ENCODE peak calls at places on chromosomes 13 and 19, in nine cellular contexts. One of them, this sample, is unnamed.

GRCh38 chr13:24627090-24627714 is 53.0 kb upstream of the ATP12A start:
- DNase-seq in osteoblast: no peak
- DNase-seq in Caco-2: no peak
- DNase-seq in fibroblast of mammary gland: peak
- DNase-seq in fibroblast of pulmonary artery: no peak
- DNase-seq in left lung: no peak
- DNase-seq in suprapubic skin: no peak
- DNase-seq in esophagus squamous epithelium: no peak
- DNase-seq in dorsolateral prefrontal cortex: no peak
- DNase-seq in this sample: no peak

GRCh38 chr19:15456871-15457700 is 7.3 kb downstream of the RASAL3 start:
- DNase-seq in osteoblast: peak
- DNase-seq in Caco-2: no peak
- DNase-seq in fibroblast of mammary gland: no peak
- DNase-seq in fibroblast of pulmonary artery: no peak
- DNase-seq in left lung: no peak
- DNase-seq in suprapubic skin: peak
- DNase-seq in esophagus squamous epithelium: no peak
- DNase-seq in dorsolateral prefrontal cortex: no peak
- DNase-seq in this sample: no peak

GRCh38 chr13:55244991-55245644 is 1895.6 kb upstream of the PRR20A start:
- DNase-seq in osteoblast: no peak
- DNase-seq in Caco-2: no peak
- DNase-seq in fibroblast of mammary gland: peak
- DNase-seq in fibroblast of pulmonary artery: no peak
- DNase-seq in left lung: no peak
- DNase-seq in suprapubic skin: no peak
- DNase-seq in esophagus squamous epithelium: no peak
- DNase-seq in dorsolateral prefrontal cortex: no peak
- DNase-seq in this sample: no peak

GRCh38 chr13:92510416-92510815 is 716.2 kb upstream of the GPC6 start:
- DNase-seq in osteoblast: no peak
- DNase-seq in Caco-2: no peak
- DNase-seq in fibroblast of mammary gland: no peak
- DNase-seq in fibroblast of pulmonary artery: peak
- DNase-seq in left lung: no peak
- DNase-seq in suprapubic skin: no peak
- DNase-seq in esophagus squamous epithelium: no peak
- DNase-seq in dorsolateral prefrontal cortex: no peak
- DNase-seq in this sample: peak

GRCh38 chr19:3673506-3674439 is 26.5 kb downstream of the PIP5K1C start:
- DNase-seq in osteoblast: no peak
- DNase-seq in Caco-2: no peak
- DNase-seq in fibroblast of mammary gland: no peak
- DNase-seq in fibroblast of pulmonary artery: no peak
- DNase-seq in left lung: no peak
- DNase-seq in suprapubic skin: no peak
- DNase-seq in esophagus squamous epithelium: no peak
- DNase-seq in dorsolateral prefrontal cortex: no peak
- DNase-seq in this sample: no peak

GRCh38 chr19:4870025-4870700 is 2.7 kb upstream of the PLIN3 start:
- DNase-seq in osteoblast: peak
- DNase-seq in Caco-2: peak
- DNase-seq in fibroblast of mammary gland: peak
- DNase-seq in fibroblast of pulmonary artery: peak
- DNase-seq in left lung: peak
- DNase-seq in suprapubic skin: no peak
- DNase-seq in esophagus squamous epithelium: no peak
- DNase-seq in dorsolateral prefrontal cortex: no peak
- DNase-seq in this sample: peak

GRCh38 chr19:51887522-51888498 is at the start of gene ZNF577:
- DNase-seq in osteoblast: peak
- DNase-seq in Caco-2: peak
- DNase-seq in fibroblast of mammary gland: peak
- DNase-seq in fibroblast of pulmonary artery: peak
- DNase-seq in left lung: peak
- DNase-seq in suprapubic skin: peak
- DNase-seq in esophagus squamous epithelium: peak
- DNase-seq in dorsolateral prefrontal cortex: peak
- DNase-seq in this sample: peak

GRCh38 chr13:30976041-30976440 is 43.6 kb downstream of the TEX26 start:
- DNase-seq in osteoblast: no peak
- DNase-seq in Caco-2: no peak
- DNase-seq in fibroblast of mammary gland: no peak
- DNase-seq in fibroblast of pulmonary artery: no peak
- DNase-seq in left lung: no peak
- DNase-seq in suprapubic skin: no peak
- DNase-seq in esophagus squamous epithelium: no peak
- DNase-seq in dorsolateral prefrontal cortex: no peak
- DNase-seq in this sample: peak

GRCh38 chr19:48631254-48631653 is 5.9 kb downstream of the DBP start:
- DNase-seq in osteoblast: peak
- DNase-seq in Caco-2: peak
- DNase-seq in fibroblast of mammary gland: no peak
- DNase-seq in fibroblast of pulmonary artery: no peak
- DNase-seq in left lung: no peak
- DNase-seq in suprapubic skin: peak
- DNase-seq in esophagus squamous epithelium: no peak
- DNase-seq in dorsolateral prefrontal cortex: no peak
- DNase-seq in this sample: no peak

GRCh38 chr19:48629599-48630288 is 7.4 kb downstream of the DBP start:
- DNase-seq in osteoblast: peak
- DNase-seq in Caco-2: peak
- DNase-seq in fibroblast of mammary gland: no peak
- DNase-seq in fibroblast of pulmonary artery: peak
- DNase-seq in left lung: no peak
- DNase-seq in suprapubic skin: peak
- DNase-seq in esophagus squamous epithelium: no peak
- DNase-seq in dorsolateral prefrontal cortex: no peak
- DNase-seq in this sample: peak

GRCh38 chr19:48629297-48629598 is 7.9 kb downstream of the DBP start:
- DNase-seq in osteoblast: no peak
- DNase-seq in Caco-2: no peak
- DNase-seq in fibroblast of mammary gland: no peak
- DNase-seq in fibroblast of pulmonary artery: no peak
- DNase-seq in left lung: no peak
- DNase-seq in suprapubic skin: no peak
- DNase-seq in esophagus squamous epithelium: no peak
- DNase-seq in dorsolateral prefrontal cortex: no peak
- DNase-seq in this sample: no peak

GRCh38 chr19:48628486-48629296 is 8.5 kb downstream of the DBP start:
- DNase-seq in osteoblast: peak
- DNase-seq in Caco-2: peak
- DNase-seq in fibroblast of mammary gland: no peak
- DNase-seq in fibroblast of pulmonary artery: no peak
- DNase-seq in left lung: no peak
- DNase-seq in suprapubic skin: peak
- DNase-seq in esophagus squamous epithelium: no peak
- DNase-seq in dorsolateral prefrontal cortex: no peak
- DNase-seq in this sample: peak

DNA sequence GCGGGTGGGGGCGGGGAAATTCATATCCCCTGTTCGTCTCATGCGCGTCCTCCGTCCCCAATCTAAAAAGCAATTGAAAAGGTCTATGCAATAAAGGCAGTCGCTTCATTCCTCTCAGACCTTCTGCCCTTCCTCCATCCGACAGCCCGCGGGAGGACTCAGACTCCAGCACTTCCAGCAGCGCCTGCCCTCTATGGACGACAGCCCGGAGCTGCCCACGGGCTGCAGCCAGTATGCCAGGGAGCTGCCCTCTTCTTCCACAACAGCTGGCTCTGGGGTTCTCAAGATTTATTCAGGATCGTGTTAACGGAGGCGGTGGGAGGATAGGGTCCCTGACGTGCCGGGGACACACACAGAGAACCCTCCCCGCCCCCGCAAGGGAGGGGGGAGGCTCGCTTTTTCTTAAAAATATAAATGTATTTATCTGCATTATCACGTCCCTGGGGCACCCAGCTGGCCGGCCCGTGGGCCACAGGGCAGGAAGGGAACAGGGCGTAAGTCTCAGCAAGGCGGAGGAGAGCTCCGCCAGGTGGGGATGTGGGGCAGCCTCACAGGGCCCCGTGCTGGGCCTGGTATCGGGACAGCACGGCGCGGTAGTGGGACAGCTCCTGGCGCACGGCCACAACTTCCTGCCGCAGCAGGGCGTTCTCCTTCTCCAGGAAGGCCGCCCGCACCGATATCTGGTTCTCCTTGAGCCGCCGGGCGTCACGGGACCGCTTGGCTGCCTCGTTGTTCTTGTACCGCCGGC is 6.7 kb downstream of the DBP start:
- DNase-seq in osteoblast: peak
- DNase-seq in Caco-2: peak
- DNase-seq in fibroblast of mammary gland: no peak
- DNase-seq in fibroblast of pulmonary artery: peak
- DNase-seq in left lung: peak
- DNase-seq in suprapubic skin: peak
- DNase-seq in esophagus squamous epithelium: no peak
- DNase-seq in dorsolateral prefrontal cortex: no peak
- DNase-seq in this sample: peak
- TF ChIP-seq CTCF in osteoblast: no peak
- TF ChIP-seq CTCF in Caco-2: no peak
- TF ChIP-seq CTCF in fibroblast of mammary gland: no peak
- TF ChIP-seq CTCF in fibroblast of pulmonary artery: peak
- TF ChIP-seq CTCF in left lung: no peak
- TF ChIP-seq CTCF in suprapubic skin: no peak
- TF ChIP-seq CTCF in esophagus squamous epithelium: no peak
- TF ChIP-seq CTCF in dorsolateral prefrontal cortex: no peak
- TF ChIP-seq CTCF in this sample: peak

DNA sequence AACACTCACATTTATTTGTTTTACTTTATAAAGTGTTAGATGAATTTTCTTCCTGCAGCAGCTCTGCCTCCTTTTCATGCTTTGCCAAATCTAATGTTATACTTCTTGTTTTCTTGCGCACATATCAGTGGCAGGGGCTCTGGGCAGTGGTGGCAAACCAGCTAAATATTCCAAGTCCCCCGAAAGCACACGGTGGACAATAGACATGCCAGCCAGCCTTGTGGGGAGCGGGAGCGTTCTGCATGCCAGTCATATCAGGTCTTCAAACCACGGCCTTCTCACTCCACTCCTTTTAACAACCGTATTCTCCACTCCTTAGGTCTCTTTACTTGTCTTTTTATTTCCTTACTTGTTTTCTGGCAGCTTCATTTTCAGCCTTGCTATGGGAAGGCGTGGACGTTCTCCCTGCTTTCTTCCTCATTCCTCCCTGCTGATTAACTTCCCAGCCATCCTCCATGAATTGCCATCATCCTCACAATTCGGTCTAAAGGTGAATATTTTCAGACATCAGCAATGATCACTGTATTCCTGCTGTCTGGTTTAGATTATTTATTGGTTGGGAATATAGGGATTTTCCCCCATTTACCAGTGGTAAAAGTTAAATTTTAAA is 77.1 kb upstream of the WASF3 start:
- DNase-seq in osteoblast: no peak
- DNase-seq in Caco-2: no peak
- DNase-seq in fibroblast of mammary gland: no peak
- DNase-seq in fibroblast of pulmonary artery: peak
- DNase-seq in left lung: no peak
- DNase-seq in suprapubic skin: no peak
- DNase-seq in esophagus squamous epithelium: no peak
- DNase-seq in dorsolateral prefrontal cortex: no peak
- DNase-seq in this sample: peak
- H3K4me3 ChIP-seq in osteoblast: no peak
- H3K4me3 ChIP-seq in Caco-2: no peak
- H3K4me3 ChIP-seq in fibroblast of mammary gland: no peak
- H3K4me3 ChIP-seq in fibroblast of pulmonary artery: no peak
- H3K4me3 ChIP-seq in left lung: no peak
- H3K4me3 ChIP-seq in suprapubic skin: no peak
- H3K4me3 ChIP-seq in esophagus squamous epithelium: no peak
- H3K4me3 ChIP-seq in dorsolateral prefrontal cortex: no peak
- H3K4me3 ChIP-seq in this sample: no peak

GRCh38 chr19:8595651-8596050 is 14.9 kb downstream of the ADAMTS10 start:
- DNase-seq in osteoblast: no peak
- DNase-seq in Caco-2: no peak
- DNase-seq in fibroblast of mammary gland: no peak
- DNase-seq in fibroblast of pulmonary artery: no peak
- DNase-seq in left lung: no peak
- DNase-seq in suprapubic skin: no peak
- DNase-seq in esophagus squamous epithelium: no peak
- DNase-seq in dorsolateral prefrontal cortex: no peak
- DNase-seq in this sample: no peak

GRCh38 chr19:8589177-8589714 is 12.0 kb upstream of the MYO1F start:
- DNase-seq in osteoblast: peak
- DNase-seq in Caco-2: no peak
- DNase-seq in fibroblast of mammary gland: no peak
- DNase-seq in fibroblast of pulmonary artery: no peak
- DNase-seq in left lung: no peak
- DNase-seq in suprapubic skin: no peak
- DNase-seq in esophagus squamous epithelium: no peak
- DNase-seq in dorsolateral prefrontal cortex: no peak
- DNase-seq in this sample: no peak

GRCh38 chr19:8592231-8593009 is 15.2 kb upstream of the MYO1F start:
- DNase-seq in osteoblast: peak
- DNase-seq in Caco-2: peak
- DNase-seq in fibroblast of mammary gland: peak
- DNase-seq in fibroblast of pulmonary artery: peak
- DNase-seq in left lung: peak
- DNase-seq in suprapubic skin: peak
- DNase-seq in esophagus squamous epithelium: peak
- DNase-seq in dorsolateral prefrontal cortex: peak
- DNase-seq in this sample: peak

GRCh38 chr19:8596168-8596567 is 14.3 kb downstream of the ADAMTS10 start:
- DNase-seq in osteoblast: no peak
- DNase-seq in Caco-2: no peak
- DNase-seq in fibroblast of mammary gland: no peak
- DNase-seq in fibroblast of pulmonary artery: no peak
- DNase-seq in left lung: no peak
- DNase-seq in suprapubic skin: no peak
- DNase-seq in esophagus squamous epithelium: no peak
- DNase-seq in dorsolateral prefrontal cortex: no peak
- DNase-seq in this sample: no peak

GRCh38 chr19:8593931-8594330 is 16.6 kb downstream of the ADAMTS10 start:
- DNase-seq in osteoblast: no peak
- DNase-seq in Caco-2: no peak
- DNase-seq in fibroblast of mammary gland: no peak
- DNase-seq in fibroblast of pulmonary artery: peak
- DNase-seq in left lung: no peak
- DNase-seq in suprapubic skin: no peak
- DNase-seq in esophagus squamous epithelium: no peak
- DNase-seq in dorsolateral prefrontal cortex: no peak
- DNase-seq in this sample: peak
- TF ChIP-seq CTCF in osteoblast: peak
- TF ChIP-seq CTCF in Caco-2: no peak
- TF ChIP-seq CTCF in fibroblast of mammary gland: peak
- TF ChIP-seq CTCF in fibroblast of pulmonary artery: peak
- TF ChIP-seq CTCF in left lung: no peak
- TF ChIP-seq CTCF in suprapubic skin: no peak
- TF ChIP-seq CTCF in esophagus squamous epithelium: no peak
- TF ChIP-seq CTCF in dorsolateral prefrontal cortex: no peak
- TF ChIP-seq CTCF in this sample: peak

DNA sequence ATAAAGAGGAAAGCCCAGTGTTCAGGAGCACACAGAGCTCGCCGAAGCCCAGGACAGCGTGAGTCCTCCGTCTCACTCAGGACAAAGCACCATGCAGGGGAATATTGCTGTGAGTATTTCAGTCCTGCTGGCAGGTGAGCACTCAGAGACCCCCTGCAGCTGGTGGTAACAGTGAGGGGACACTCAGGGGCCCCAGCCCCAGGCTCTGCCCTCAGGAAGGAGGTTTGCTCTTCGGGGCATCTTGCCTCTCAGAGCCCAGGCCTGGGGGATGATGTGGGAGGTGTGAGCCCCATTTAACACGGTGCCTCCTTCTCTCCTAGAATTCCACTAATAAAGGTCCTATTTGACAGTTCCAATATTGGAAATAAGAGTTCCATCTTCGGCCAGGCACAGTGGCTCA is 14.8 kb downstream of the LILRA1 start:
- DNase-seq in osteoblast: no peak
- DNase-seq in Caco-2: no peak
- DNase-seq in fibroblast of mammary gland: no peak
- DNase-seq in fibroblast of pulmonary artery: no peak
- DNase-seq in left lung: no peak
- DNase-seq in suprapubic skin: no peak
- DNase-seq in esophagus squamous epithelium: no peak
- DNase-seq in dorsolateral prefrontal cortex: no peak
- DNase-seq in this sample: no peak
- H3K4me3 ChIP-seq in osteoblast: no peak
- H3K4me3 ChIP-seq in Caco-2: no peak
- H3K4me3 ChIP-seq in fibroblast of mammary gland: no peak
- H3K4me3 ChIP-seq in fibroblast of pulmonary artery: no peak
- H3K4me3 ChIP-seq in left lung: no peak
- H3K4me3 ChIP-seq in suprapubic skin: no peak
- H3K4me3 ChIP-seq in esophagus squamous epithelium: no peak
- H3K4me3 ChIP-seq in dorsolateral prefrontal cortex: no peak
- H3K4me3 ChIP-seq in this sample: no peak